ENCODE peak calls at places on chromosome 14, in ten cellular contexts. G is CD8-positive, alpha-beta T cell; W is fibroblast of lung; Q is GM23338; X is coronary artery; B is pancreas; P is Peyer's patch; A is psoas muscle; T is cardiac muscle cell; U is heart left ventricle. V is an unnamed sample.

GRCh38 chr14:53715390-53715730 is 241.3 kb downstream of the BMP4 start:
- DNase-seq in G (no peak), W (peak), Q (no peak), X (no peak), B (no peak), P (no peak), A (no peak), T (peak), U (no peak), V (peak)

GRCh38 chr14:104142136-104143041 is 4.0 kb downstream of the KIF26A start:
- DNase-seq in G (no peak), W (no peak), Q (no peak), X (no peak), B (no peak), P (peak), A (no peak), T (no peak), U (no peak), V (no peak)

GRCh38 chr14:51318777-51319176 is 78.7 kb downstream of the TMX1 start:
- DNase-seq in G (no peak), W (no peak), Q (no peak), X (no peak), B (no peak), P (no peak), A (no peak), T (no peak), U (no peak), V (no peak)

GRCh38 chr14:49961270-49962222 is 68.7 kb downstream of the ARF6 start:
- DNase-seq in G (no peak), W (no peak), Q (no peak), X (no peak), B (no peak), P (no peak), A (no peak), T (no peak), U (no peak), V (no peak)

GRCh38 chr14:75301666-75302325 is 23.2 kb downstream of the FOS start:
- DNase-seq in G (no peak), W (peak), Q (no peak), X (peak), B (peak), P (peak), A (peak), T (no peak), U (peak), V (peak)

GRCh38 chr14:67186369-67186768 is 2.9 kb upstream of the GARIN2 start:
- DNase-seq in G (no peak), W (no peak), Q (peak), X (no peak), B (no peak), P (no peak), A (no peak), T (no peak), U (no peak), V (no peak)

GRCh38 chr14:20460458-20461229 is 590 bp downstream of the PIP4P1 start:
- DNase-seq in G (peak), W (no peak), Q (peak), X (no peak), B (peak), P (peak), A (no peak), T (no peak), U (no peak), V (no peak)

GRCh38 chr14:58501214-58501816 is 73.8 kb downstream of the KIAA0586 start:
- DNase-seq in G (no peak), W (peak), Q (peak), X (no peak), B (no peak), P (no peak), A (no peak), T (peak), U (no peak), V (peak)

GRCh38 chr14:102795060-102795925 is 18.0 kb downstream of the TRAF3 start:
- DNase-seq in G (no peak), W (peak), Q (no peak), X (no peak), B (peak), P (no peak), A (peak), T (no peak), U (peak), V (peak)

GRCh38 chr14:85479771-85480170 is 50.2 kb upstream of the FLRT2 start:
- DNase-seq in G (no peak), W (no peak), Q (no peak), X (no peak), B (no peak), P (no peak), A (no peak), T (no peak), U (no peak), V (no peak)

DNA sequence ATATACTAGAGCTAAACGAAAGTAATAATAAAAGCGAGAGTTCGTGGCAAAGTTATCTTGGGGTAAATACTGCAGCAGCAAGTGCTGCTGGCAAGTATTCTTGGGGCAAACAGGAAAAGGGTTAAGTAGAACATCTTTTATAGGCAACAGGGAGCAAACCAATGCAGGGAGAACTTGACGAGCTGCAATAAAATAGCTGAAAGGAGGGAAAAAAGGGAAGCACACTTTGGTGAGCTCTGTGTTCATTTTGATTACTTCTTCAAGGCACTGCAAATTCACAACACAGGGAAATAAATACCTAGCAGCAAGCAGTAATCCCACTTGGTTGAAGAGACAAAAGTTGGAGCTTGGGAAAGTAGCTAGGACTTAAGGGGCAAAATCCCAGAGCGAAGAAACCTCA is 42.3 kb upstream of the TTC7B start:
- DNase-seq in G (no peak), W (no peak), Q (no peak), X (no peak), B (no peak), P (no peak), A (no peak), T (no peak), U (no peak), V (no peak)
- H3K4me3 ChIP-seq in G (no peak), W (peak), Q (no peak), X (no peak), B (no peak), P (no peak), A (no peak), T (no peak), U (no peak), V (no peak)

GRCh38 chr14:76330411-76331327 is 45.3 kb upstream of the ESRRB start:
- DNase-seq in G (no peak), W (no peak), Q (peak), X (no peak), B (no peak), P (no peak), A (no peak), T (no peak), U (no peak), V (no peak)

GRCh38 chr14:76333664-76334063 is 42.3 kb upstream of the ESRRB start:
- DNase-seq in G (no peak), W (no peak), Q (no peak), X (no peak), B (no peak), P (no peak), A (no peak), T (no peak), U (no peak), V (no peak)

GRCh38 chr14:76329150-76329881 is 46.6 kb upstream of the ESRRB start:
- DNase-seq in G (no peak), W (no peak), Q (peak), X (no peak), B (no peak), P (no peak), A (no peak), T (no peak), U (no peak), V (no peak)

GRCh38 chr14:76329951-76330350 is 46.0 kb upstream of the ESRRB start:
- DNase-seq in G (no peak), W (no peak), Q (peak), X (no peak), B (no peak), P (no peak), A (no peak), T (no peak), U (no peak), V (no peak)

DNA sequence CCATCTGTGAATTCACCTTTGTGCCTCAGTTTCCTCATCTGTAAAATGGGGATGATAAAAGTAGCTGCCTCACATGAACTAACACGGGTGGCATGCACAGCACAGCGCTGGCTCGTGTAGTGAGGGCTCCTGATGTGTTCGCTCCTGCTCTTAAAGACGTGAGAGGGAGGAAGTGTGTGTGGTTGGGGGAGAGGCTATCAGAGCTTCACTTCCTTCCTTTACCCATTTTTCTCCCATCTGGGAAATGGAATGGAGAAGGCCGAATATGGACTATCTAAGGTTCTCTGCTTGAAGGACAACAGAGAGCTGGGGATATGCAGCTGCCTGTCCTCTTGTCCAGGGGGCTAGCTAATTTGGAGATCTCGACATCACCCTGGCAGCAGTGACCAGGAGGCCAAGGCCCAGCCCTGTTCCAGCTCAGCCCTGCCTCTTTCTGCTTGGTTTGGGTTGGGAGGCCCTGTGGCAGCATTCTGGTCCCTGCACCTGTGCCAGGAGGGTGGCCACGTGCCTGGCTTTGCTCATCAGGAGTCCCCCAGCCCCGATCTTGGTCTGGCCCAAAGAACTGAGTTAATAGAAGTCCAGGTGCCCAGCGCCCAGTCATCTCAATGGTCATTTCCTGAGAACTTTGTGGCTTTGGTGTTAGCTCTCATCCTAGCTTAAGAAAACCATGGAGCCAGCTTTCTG is 44.5 kb upstream of the ESRRB start:
- DNase-seq in G (no peak), W (no peak), Q (no peak), X (no peak), B (no peak), P (no peak), A (no peak), T (no peak), U (no peak), V (no peak)
- TF ChIP-seq CTCF in G (no peak), W (no peak), Q (no peak), X (no peak), B (no peak), P (no peak), A (no peak), T (no peak), U (no peak), V (no peak)

DNA sequence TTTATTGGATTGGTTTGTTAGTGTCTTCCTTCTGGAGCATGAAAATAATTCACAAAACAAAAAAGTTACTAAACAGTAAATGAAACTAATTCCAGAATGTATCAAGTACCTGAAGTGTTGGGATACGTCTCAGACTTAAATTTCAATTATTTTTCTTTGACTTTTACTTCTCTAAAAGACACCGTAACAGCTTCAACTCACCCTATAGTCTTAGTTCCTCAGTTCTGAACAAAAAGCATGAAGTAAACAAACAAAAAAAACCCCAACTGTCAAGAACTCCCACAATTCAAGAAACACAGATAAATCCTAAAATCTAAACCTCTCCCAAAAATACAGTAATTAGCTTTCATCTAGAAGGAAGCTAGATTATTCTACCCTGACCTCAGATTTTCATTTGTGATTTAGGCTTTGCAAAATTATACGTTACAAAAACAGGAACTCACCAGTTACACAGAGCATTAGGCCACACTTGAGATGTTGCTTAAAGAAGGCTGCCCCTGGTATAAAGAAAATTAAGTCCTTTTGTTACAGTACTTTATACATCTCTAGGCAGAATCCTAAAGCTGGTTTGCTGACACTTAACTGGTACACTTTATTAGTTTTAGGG is 10.2 kb downstream of the HEATR5A start:
- DNase-seq in G (no peak), W (no peak), Q (no peak), X (no peak), B (no peak), P (no peak), A (no peak), T (no peak), U (no peak), V (no peak)
- H3K4me3 ChIP-seq in G (no peak), W (no peak), Q (no peak), X (no peak), B (no peak), P (no peak), A (no peak), T (no peak), U (no peak), V (no peak)

GRCh38 chr14:71011479-71011878 is 104.2 kb downstream of the PCNX1 start:
- DNase-seq in G (no peak), W (no peak), Q (no peak), X (no peak), B (no peak), P (no peak), A (no peak), T (no peak), U (no peak), V (peak)
- TF ChIP-seq CTCF in G (peak), W (peak), Q (peak), X (no peak), B (no peak), P (no peak), A (no peak), T (peak), U (peak), V (peak)

DNA sequence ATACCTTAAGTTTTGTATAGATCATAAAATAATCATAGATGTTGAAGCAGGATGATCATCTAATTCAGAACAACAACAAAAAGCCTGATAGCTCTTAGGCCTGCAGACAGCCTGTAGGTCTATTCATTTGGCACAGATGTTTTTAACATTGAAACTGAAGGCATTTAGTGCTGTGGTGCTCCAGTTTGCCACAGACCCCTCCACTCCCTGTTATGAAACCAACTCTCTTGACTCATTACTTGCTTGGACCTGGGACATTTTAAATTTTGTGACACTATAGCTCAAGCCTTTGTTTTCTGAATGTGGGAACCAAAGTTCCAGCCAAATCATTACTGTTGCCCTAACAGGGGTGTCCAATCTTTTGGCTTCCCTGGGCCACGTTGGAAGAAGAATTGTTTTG is 9.1 kb downstream of the PRKCH start:
- DNase-seq in G (no peak), W (no peak), Q (no peak), X (no peak), B (no peak), P (no peak), A (no peak), T (no peak), U (no peak), V (no peak)
- H3K4me3 ChIP-seq in G (no peak), W (no peak), Q (no peak), X (no peak), B (no peak), P (no peak), A (no peak), T (no peak), U (no peak), V (no peak)

GRCh38 chr14:22870811-22871199 is 735 bp upstream of the LRP10 start:
- DNase-seq in G (no peak), W (no peak), Q (no peak), X (no peak), B (no peak), P (no peak), A (no peak), T (no peak), U (no peak), V (no peak)
- TF ChIP-seq CTCF in G (no peak), W (no peak), Q (no peak), X (no peak), B (no peak), P (no peak), A (no peak), T (no peak), U (no peak), V (no peak)

DNA sequence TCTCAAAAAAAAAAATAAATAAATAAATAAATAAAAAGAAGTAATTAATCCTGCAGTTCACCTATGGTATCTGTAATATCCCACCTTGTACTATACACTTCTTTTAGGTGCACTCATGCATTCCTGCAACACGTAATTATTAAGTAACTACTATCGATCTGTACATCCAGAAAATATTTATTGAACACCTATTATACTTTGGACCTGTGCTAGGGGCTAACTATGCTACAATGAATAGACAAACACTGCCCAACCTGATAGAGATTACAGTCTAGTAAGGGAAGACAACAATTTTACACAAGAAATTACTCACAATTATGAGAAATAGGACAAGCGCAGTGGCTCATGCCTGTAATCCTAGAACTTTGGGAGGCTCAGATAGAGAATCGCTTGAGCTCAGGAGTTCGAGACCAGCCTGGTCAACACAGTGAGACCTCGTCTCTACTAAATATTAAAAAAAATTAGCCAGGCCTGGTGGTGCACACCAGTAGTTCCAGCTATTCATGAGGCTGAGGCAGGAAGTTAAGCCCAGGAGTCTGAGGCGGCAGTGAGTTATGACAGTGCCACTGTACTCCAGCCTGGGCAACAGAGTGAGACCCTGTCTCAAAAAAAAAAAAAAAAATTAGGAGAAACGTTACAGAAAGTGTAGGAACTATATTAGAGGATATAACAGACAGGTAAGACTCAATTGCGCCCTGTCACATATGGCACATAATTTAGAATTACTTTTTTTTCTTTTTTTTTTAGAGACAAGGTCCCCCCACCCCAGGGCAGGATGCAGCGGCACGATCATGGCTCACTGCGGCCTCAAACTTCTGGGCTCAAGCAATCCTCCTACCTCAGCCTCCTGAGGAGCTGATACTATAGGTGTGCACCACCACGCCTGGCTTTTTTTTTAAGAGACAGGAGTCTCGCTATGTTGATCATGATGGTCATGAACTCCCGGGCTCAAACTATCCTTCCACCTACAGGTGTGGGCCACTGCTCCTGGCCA is 1.2 kb downstream of the NRDE2 start:
- DNase-seq in G (no peak), W (no peak), Q (no peak), X (no peak), B (no peak), P (no peak), A (no peak), T (no peak), U (no peak), V (no peak)
- H3K4me3 ChIP-seq in G (peak), W (peak), Q (peak), X (peak), B (peak), P (no peak), A (peak), T (peak), U (no peak), V (peak)

DNA sequence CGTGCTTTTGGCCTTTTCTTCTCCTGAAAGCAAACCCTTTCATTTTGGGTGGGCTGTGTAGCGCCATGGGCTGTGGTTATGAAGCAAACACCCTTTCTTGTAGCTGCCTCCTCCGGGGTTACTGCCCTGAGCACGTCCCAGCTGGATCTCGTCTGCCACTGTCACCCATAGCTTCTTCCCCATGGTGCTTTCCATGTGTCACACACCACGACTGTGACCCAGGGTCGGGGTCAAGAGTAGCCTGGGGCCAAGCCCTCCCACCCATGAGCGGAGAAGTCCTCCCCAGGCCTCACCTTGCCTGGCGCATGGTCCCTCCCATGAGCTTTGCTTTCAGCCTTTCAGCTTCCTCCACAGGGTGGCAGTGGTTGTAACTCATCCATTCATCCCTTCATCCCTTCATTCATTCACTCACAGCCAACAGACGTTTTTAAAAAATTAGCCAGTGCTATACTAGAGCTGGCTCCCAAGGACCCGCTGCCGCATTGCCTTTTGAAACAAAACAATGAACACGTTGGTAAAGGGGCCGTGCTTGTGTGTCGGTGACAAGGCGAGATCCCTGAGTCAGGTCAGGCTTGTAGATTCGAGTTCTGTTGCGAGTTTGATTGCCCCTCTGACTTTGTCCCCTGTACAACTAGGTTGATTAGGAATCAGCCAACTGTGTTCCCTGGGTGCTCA is 29.5 kb downstream of the MEG3 start:
- DNase-seq in G (no peak), W (no peak), Q (no peak), X (no peak), B (no peak), P (peak), A (no peak), T (no peak), U (no peak), V (no peak)
- TF ChIP-seq CTCF in G (no peak), W (peak), Q (no peak), X (no peak), B (no peak), P (no peak), A (no peak), T (no peak), U (no peak), V (no peak)